ENCODE peak calls at places on chromosomes 2 and 18, in four cellular contexts. X, M, Y and K are unnamed samples.

GRCh38 chr2:44934521-44934961 is 7.0 kb upstream of the SIX3 start:
- DNase-seq in X (no peak), M (no peak), Y (no peak), K (peak)

GRCh38 chr2:105744909-105745853 is at the start of gene NCK2:
- DNase-seq in X (peak), M (peak), Y (peak), K (peak)

GRCh38 chr2:209638346-209638745 is 133.3 kb upstream of the UNC80 start:
- DNase-seq in X (no peak), M (no peak), Y (no peak), K (no peak)

GRCh38 chr18:58892536-58892935 is 27.9 kb downstream of the ZNF532 start:
- DNase-seq in X (no peak), M (no peak), Y (no peak), K (no peak)

GRCh38 chr18:9570255-9570654 is 44.1 kb downstream of the PPP4R1 start:
- DNase-seq in X (no peak), M (no peak), Y (no peak), K (no peak)

GRCh38 chr2:225598922-225599321 is 199.4 kb downstream of the NYAP2 start:
- DNase-seq in X (no peak), M (no peak), Y (no peak), K (no peak)

GRCh38 chr2:96329416-96329815 is 4.3 kb downstream of the ITPRIPL1 start:
- DNase-seq in X (no peak), M (no peak), Y (no peak), K (no peak)

GRCh38 chr2:19357383-19358241 is 811 bp downstream of the OSR1 start:
- DNase-seq in X (peak), M (no peak), Y (no peak), K (no peak)

GRCh38 chr18:31419457-31419932 is 28.0 kb upstream of the DSG3 start:
- DNase-seq in X (no peak), M (no peak), Y (no peak), K (no peak)

GRCh38 chr2:106020821-106021316 is 173.2 kb downstream of the UXS1 start:
- DNase-seq in X (no peak), M (no peak), Y (no peak), K (no peak)

GRCh38 chr2:29130295-29130694 is 15.1 kb downstream of the CLIP4 start:
- DNase-seq in X (peak), M (peak), Y (no peak), K (no peak)

GRCh38 chr2:44275915-44276279 is 617 bp downstream of the SLC3A1 start:
- DNase-seq in X (peak), M (no peak), Y (no peak), K (no peak)

GRCh38 chr2:29615841-29616240 is 305.5 kb downstream of the ALK start:
- DNase-seq in X (no peak), M (no peak), Y (no peak), K (no peak)

GRCh38 chr2:105114551-105114950 is 76.7 kb downstream of the MRPS9 start:
- DNase-seq in X (peak), M (no peak), Y (no peak), K (no peak)

GRCh38 chr18:72086421-72086820 is 457.7 kb downstream of the CBLN2 start:
- DNase-seq in X (no peak), M (no peak), Y (no peak), K (no peak)

GRCh38 chr2:88669371-88670214 is 21.9 kb upstream of the RPIA start:
- DNase-seq in X (peak), M (peak), Y (peak), K (no peak)

GRCh38 chr2:136233315-136233714 is 115.4 kb upstream of the CXCR4 start:
- DNase-seq in X (no peak), M (no peak), Y (no peak), K (no peak)

GRCh38 chr2:70425682-70426301 is 123.9 kb upstream of the FAM136A start:
- DNase-seq in X (no peak), M (no peak), Y (no peak), K (no peak)

GRCh38 chr2:29119211-29119610 is 4.0 kb downstream of the CLIP4 start:
- DNase-seq in X (no peak), M (no peak), Y (no peak), K (no peak)

GRCh38 chr18:65746936-65747335 is 3.9 kb upstream of the CDH7 start:
- DNase-seq in X (no peak), M (no peak), Y (no peak), K (no peak)

GRCh38 chr2:61585383-61585782 is 47.2 kb upstream of the XPO1 start:
- DNase-seq in X (no peak), M (no peak), Y (no peak), K (no peak)

GRCh38 chr2:109065335-109065734 is 63.7 kb upstream of the SH3RF3 start:
- DNase-seq in X (no peak), M (no peak), Y (no peak), K (peak)